ENCODE peak calls at places on chromosomes 3 and 15, in five cellular contexts. R is AG04449; U is fibroblast of lung; H is AG09309; Z is CD4-positive, alpha-beta T cell. X is an unnamed sample.

GRCh38 chr3:20905210-20905805 is 719.3 kb upstream of the SGO1 start:
- DNase-seq in R (no peak), H (peak; percentile 8), Z (no peak), U (no peak), X (no peak)

GRCh38 chr3:81684739-81685395 is 76.6 kb downstream of the GBE1 start:
- DNase-seq in Z (no peak), R (no peak), U (peak; percentile 47), H (no peak), X (peak; percentile 19)

GRCh38 chr15:27842526-27842925 is 256.6 kb downstream of the OCA2 start:
- DNase-seq in R (no peak), Z (no peak), U (peak; percentile 36), H (no peak), X (no peak)

GRCh38 chr3:20837676-20838302 is 651.8 kb upstream of the SGO1 start:
- DNase-seq in U (no peak), H (no peak), Z (no peak), R (no peak), X (no peak)

GRCh38 chr3:34132069-34132677 is 333.7 kb downstream of the PDCD6IP start:
- DNase-seq in Z (no peak), H (no peak), R (no peak), U (no peak), X (peak; percentile 18)

GRCh38 chr15:55289011-55289572 is 521 bp downstream of the RAB27A start:
- DNase-seq in Z (peak; percentile 19), H (no peak), R (no peak), U (no peak), X (peak; percentile 47)

GRCh38 chr15:88543065-88543776 is 3.3 kb downstream of the DET1 start:
- DNase-seq in R (no peak), H (no peak), U (no peak), Z (no peak), X (peak; percentile 16)

GRCh38 chr3:138399766-138400165 is 34.6 kb upstream of the ESYT3 start:
- DNase-seq in H (no peak), U (no peak), Z (no peak), R (no peak), X (no peak)

GRCh38 chr15:69082041-69082502 is 67.6 kb downstream of the NOX5 start:
- DNase-seq in Z (no peak), H (peak; percentile 25), U (peak; percentile 82), R (peak; percentile 16), X (peak; percentile 89)

GRCh38 chr3:127012091-127012490 is 29.2 kb downstream of the PLXNA1 start:
- DNase-seq in H (no peak), R (no peak), Z (no peak), U (peak; percentile 49), X (peak; percentile 43)

GRCh38 chr15:62068071-62068786 is 1.5 kb downstream of the C2CD4A start:
- DNase-seq in U (peak; percentile 48), Z (no peak), R (no peak), H (no peak), X (peak; percentile 13)

GRCh38 chr15:64904189-64904588 is 7.5 kb upstream of the ANKDD1A start:
- DNase-seq in Z (no peak), U (no peak), H (no peak), R (no peak), X (no peak)

GRCh38 chr15:96261575-96262034 is 68.9 kb upstream of the NR2F2 start:
- DNase-seq in Z (no peak), R (no peak), U (no peak), H (no peak), X (no peak)

GRCh38 chr3:123401836-123402530 is 46.9 kb downstream of the ADCY5 start:
- DNase-seq in Z (no peak), R (no peak), U (no peak), H (no peak), X (no peak)

GRCh38 chr3:60594025-60594424 is 657.2 kb downstream of the FHIT start:
- DNase-seq in Z (no peak), R (no peak), H (no peak), U (peak; percentile 53), X (peak; percentile 66)

GRCh38 chr3:190597291-190597690 is 83.4 kb downstream of the IL1RAP start:
- DNase-seq in H (no peak), Z (no peak), R (no peak), U (peak; percentile 58), X (no peak)

GRCh38 chr3:190594171-190594570 is 80.3 kb downstream of the IL1RAP start:
- DNase-seq in U (no peak), R (no peak), H (no peak), Z (no peak), X (no peak)

GRCh38 chr3:190595212-190595795 is 81.4 kb downstream of the IL1RAP start:
- DNase-seq in Z (no peak), U (no peak), H (no peak), R (no peak), X (no peak)

GRCh38 chr3:190596341-190597285 is 82.7 kb downstream of the IL1RAP start:
- DNase-seq in R (no peak), Z (no peak), U (peak; percentile 24), H (no peak), X (no peak)

GRCh38 chr3:190595807-190596206 is 81.9 kb downstream of the IL1RAP start:
- DNase-seq in R (no peak), Z (no peak), H (no peak), U (no peak), X (no peak)
- TF ChIP-seq CTCF in R (no peak), Z (no peak), H (no peak), U (no peak), X (no peak)

GRCh38 chr3:55549172-55549571 is 62.1 kb upstream of the WNT5A start:
- DNase-seq in H (no peak), R (peak; percentile 3), U (no peak), Z (no peak), X (peak; percentile 31)
- TF ChIP-seq CTCF in H (peak; percentile 49), R (no peak), U (peak; percentile 36), Z (no peak), X (peak; percentile 37)

GRCh38 chr3:50372349-50372748 is 13.0 kb upstream of the TMEM115 start:
- DNase-seq in Z (no peak), U (no peak), R (no peak), H (no peak), X (no peak)
- TF ChIP-seq CTCF in Z (no peak), U (no peak), R (no peak), H (no peak), X (no peak)

DNA sequence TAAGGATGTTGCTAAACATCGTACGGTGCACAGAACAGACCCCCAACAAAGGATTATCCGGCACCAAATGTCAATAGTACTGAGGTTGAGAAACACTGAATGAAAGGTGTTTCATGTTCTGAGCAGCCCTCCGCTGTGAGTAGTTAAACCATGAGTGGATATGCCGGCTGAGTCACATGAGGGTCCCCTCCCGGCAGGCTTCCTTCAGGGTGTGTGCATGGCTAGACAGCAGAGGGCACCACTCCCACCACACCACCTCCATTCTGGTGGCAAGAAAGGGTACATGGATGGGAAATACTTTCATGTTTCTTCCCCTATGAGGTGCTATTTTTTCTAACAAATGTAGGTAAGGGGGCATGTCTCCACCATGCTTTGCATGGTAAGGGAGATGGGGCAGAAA is 128.3 kb upstream of the SEMA6D start:
- DNase-seq in R (no peak), H (no peak), Z (no peak), U (no peak), X (no peak)
- TF ChIP-seq CTCF in R (no peak), H (no peak), Z (no peak), U (no peak), X (no peak)

GRCh38 chr3:45035441-45036301 is 9.6 kb downstream of the CLEC3B start:
- DNase-seq in R (no peak), H (no peak), Z (no peak), U (no peak), X (peak; percentile 38)
- TF ChIP-seq CTCF in R (no peak), H (no peak), Z (no peak), U (peak; percentile 11), X (no peak)

GRCh38 chr3:107429330-107430181 is 52.3 kb downstream of the CCDC54 start:
- DNase-seq in R (peak; percentile 59), U (peak; percentile 87), Z (peak; percentile 32), H (peak; percentile 58), X (peak; percentile 86)
- TF ChIP-seq CTCF in R (peak; percentile 84), U (peak; percentile 88), Z (peak; percentile 90), H (peak; percentile 90), X (peak; percentile 86)

GRCh38 chr15:82174471-82174870 is 88.1 kb downstream of the EFL1 start:
- DNase-seq in R (no peak), Z (no peak), U (peak; percentile 84), H (no peak), X (no peak)

GRCh38 chr15:82178061-82178460 is 84.5 kb downstream of the EFL1 start:
- DNase-seq in R (peak; percentile 55), H (no peak), Z (no peak), U (peak; percentile 84), X (peak; percentile 59)

GRCh38 chr15:82173108-82173507 is 89.4 kb downstream of the EFL1 start:
- DNase-seq in R (no peak), U (no peak), Z (no peak), H (no peak), X (no peak)

GRCh38 chr15:82177291-82178010 is 85.1 kb downstream of the EFL1 start:
- DNase-seq in H (peak; percentile 56), U (peak; percentile 89), R (peak; percentile 47), Z (no peak), X (peak; percentile 77)

DNA sequence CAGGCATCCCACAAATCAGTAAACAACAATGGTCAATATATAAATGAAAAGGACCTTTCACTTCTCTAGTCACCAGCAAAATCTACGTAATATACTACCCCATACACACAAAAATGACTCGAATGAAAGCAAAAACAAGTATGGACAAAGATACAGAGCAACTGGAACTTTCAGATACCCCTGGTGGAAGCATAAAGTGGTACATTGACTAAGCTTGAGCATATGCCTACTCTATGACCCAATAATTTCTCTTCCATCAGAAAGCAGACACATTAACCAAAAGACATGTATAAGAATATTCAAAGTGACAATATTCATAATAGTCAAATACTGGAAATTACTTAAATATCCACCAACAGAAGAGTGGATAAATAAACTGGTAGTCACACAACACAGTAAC is 86.0 kb downstream of the EFL1 start:
- DNase-seq in R (no peak), Z (no peak), U (no peak), H (no peak), X (no peak)
- TF ChIP-seq CTCF in R (no peak), Z (no peak), U (no peak), H (no peak), X (no peak)

GRCh38 chr15:71591057-71591456 is 219.3 kb upstream of the NR2E3 start:
- DNase-seq in R (no peak), Z (no peak), H (no peak), U (no peak), X (no peak)
- TF ChIP-seq CTCF in R (no peak), Z (no peak), H (no peak), U (peak; percentile 9), X (peak; percentile 26)

X was measured in fibroblast of the aortic adventitia.